ENCODE peak calls at places on chromosomes 7 and 10, in five cellular contexts. J is mesenchymal stem cell, C is H1, G is H9, H is trophoblast cell. U is an unnamed sample.

GRCh38 chr10:50972591-50972990 is 87.2 kb upstream of the A1CF start:
- DNase-seq in H (no peak), C (no peak), J (no peak), G (no peak), U (no peak)

GRCh38 chr7:73646785-73647724 is 20.6 kb upstream of the VPS37D start:
- DNase-seq in H (no peak), G (no peak), J (no peak), C (no peak), U (no peak)

GRCh38 chr10:117553815-117554172 is 11.2 kb downstream of the EMX2 start:
- DNase-seq in J (no peak), C (no peak), H (no peak), G (no peak), U (no peak)

GRCh38 chr10:52353960-52354394 is 39.9 kb downstream of the DKK1 start:
- DNase-seq in G (no peak), J (peak), C (no peak), H (no peak), U (no peak)

GRCh38 chr10:83078160-83078559 is 1061.1 kb upstream of the GHITM start:
- DNase-seq in C (no peak), G (no peak), J (no peak), H (no peak), U (no peak)

GRCh38 chr10:14656052-14656451 is 118.6 kb downstream of the FAM107B start:
- DNase-seq in C (no peak), G (no peak), J (no peak), H (no peak), U (no peak)

GRCh38 chr7:118003438-118003837 is 130.2 kb upstream of the CTTNBP2 start:
- DNase-seq in J (no peak), C (no peak), G (no peak), H (no peak), U (no peak)

GRCh38 chr7:29106128-29106988 is 40.0 kb downstream of the CPVL start:
- DNase-seq in J (peak), G (peak), H (peak), C (no peak), U (peak)

GRCh38 chr7:6644728-6645127 is 7.6 kb downstream of the ZNF316 start:
- DNase-seq in J (no peak), G (peak), H (no peak), C (no peak), U (no peak)

GRCh38 chr10:37576154-37576553 is 281.3 kb downstream of the ZNF248 start:
- DNase-seq in J (no peak), G (no peak), H (no peak), C (no peak), U (no peak)

GRCh38 chr7:27316311-27316710 is 73.7 kb downstream of the EVX1 start:
- DNase-seq in H (no peak), C (no peak), G (no peak), J (no peak), U (no peak)

GRCh38 chr7:94338921-94339371 is 55.7 kb upstream of the COL1A2 start:
- DNase-seq in J (peak), G (no peak), C (no peak), H (no peak), U (no peak)

GRCh38 chr7:138954545-138955475 is 26.4 kb downstream of the KIAA1549 start:
- DNase-seq in C (no peak), J (no peak), G (peak), H (no peak), U (no peak)
- H2BK12ac ChIP-seq in C (no peak), J (no peak), G (no peak), H (no peak), U (no peak)

GRCh38 chr7:49398236-49398635 is 375.2 kb upstream of the VWC2 start:
- DNase-seq in H (no peak), G (no peak), J (no peak), C (no peak), U (no peak)

GRCh38 chr7:49397750-49398149 is 375.7 kb upstream of the VWC2 start:
- DNase-seq in G (no peak), H (no peak), C (no peak), J (no peak), U (no peak)

GRCh38 chr7:49403844-49404243 is 369.6 kb upstream of the VWC2 start:
- DNase-seq in J (no peak), C (no peak), G (no peak), H (no peak), U (no peak)

GRCh38 chr7:49398730-49399129 is 374.7 kb upstream of the VWC2 start:
- DNase-seq in H (no peak), J (no peak), C (no peak), G (no peak), U (no peak)

DNA sequence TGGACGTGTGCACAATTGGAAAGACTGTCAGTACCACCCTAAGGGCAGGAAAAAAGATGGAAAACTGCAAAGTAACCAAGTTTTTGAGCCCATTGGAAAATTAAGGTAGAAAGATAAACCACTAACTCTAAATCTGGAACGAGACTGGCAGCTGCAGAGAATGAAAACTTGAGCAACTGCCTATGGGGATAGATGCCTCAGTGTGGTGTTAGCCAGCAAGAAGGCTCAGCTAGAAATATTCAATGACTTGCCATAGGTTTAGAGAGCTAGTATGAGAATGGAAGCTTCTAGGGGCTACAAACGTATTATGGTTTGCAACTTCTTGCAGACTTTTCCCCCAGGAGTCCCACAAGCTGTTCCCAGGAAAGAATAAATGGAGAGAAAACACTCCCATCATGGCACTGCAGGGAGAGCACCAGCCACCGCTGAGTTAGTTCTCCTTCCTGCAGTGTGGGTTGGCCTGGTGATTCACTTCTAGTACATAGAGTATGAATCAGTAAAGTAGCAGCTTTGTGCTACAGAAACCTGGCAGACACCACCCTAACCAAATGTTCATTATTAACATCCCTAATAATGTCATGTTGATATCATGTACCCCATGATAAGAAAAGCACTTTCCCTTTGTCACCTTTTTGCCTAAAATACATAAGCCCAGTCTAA is 372.4 kb upstream of the VWC2 start:
- DNase-seq in H (no peak), J (no peak), C (no peak), G (no peak), U (no peak)
- H3K4me2 ChIP-seq in H (no peak), J (no peak), C (no peak), G (no peak), U (no peak)

GRCh38 chr10:74011016-74011415 is 13.1 kb downstream of the VCL start:
- DNase-seq in C (no peak), G (no peak), J (no peak), H (no peak), U (no peak)

GRCh38 chr10:74006269-74006668 is 8.4 kb downstream of the VCL start:
- DNase-seq in J (no peak), G (no peak), C (no peak), H (no peak), U (no peak)

GRCh38 chr10:74011762-74012161 is 13.8 kb downstream of the VCL start:
- DNase-seq in H (no peak), G (no peak), J (peak), C (no peak), U (no peak)

GRCh38 chr10:74012480-74012879 is 14.6 kb downstream of the VCL start:
- DNase-seq in H (no peak), G (no peak), J (no peak), C (no peak), U (no peak)

DNA sequence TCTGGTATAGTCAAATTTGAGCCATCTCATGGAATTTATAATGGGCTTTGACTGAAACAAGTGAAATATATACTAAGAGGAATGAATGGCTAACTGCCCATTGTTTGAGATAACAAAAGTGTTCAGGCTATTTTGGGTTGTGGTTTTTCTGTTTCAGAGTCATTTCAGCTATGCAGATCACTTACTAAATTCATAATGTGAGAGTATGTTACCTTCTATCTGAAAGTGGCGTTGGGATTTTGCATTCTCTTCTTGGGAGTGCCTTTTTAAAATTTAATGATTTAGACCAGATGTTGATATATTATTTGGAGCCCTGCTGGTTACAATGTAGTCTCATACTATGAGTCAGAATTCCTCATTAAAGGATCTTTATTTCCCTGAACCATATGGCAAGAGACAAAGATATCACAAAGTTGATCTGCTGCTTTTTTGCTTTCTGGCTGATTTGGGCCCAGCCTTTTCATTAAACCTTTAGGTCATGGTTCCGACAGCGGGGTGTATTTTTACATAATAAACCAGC is 10.4 kb downstream of the VCL start:
- DNase-seq in C (no peak), J (peak), H (no peak), G (no peak), U (no peak)
- H2BK12ac ChIP-seq in C (no peak), J (no peak), H (no peak), G (no peak), U (no peak)

GRCh38 chr10:11643039-11643438 is 31.6 kb upstream of the USP6NL start:
- DNase-seq in H (no peak), C (no peak), J (no peak), G (no peak), U (no peak)

GRCh38 chr10:11639861-11640764 is 28.7 kb upstream of the USP6NL start:
- DNase-seq in J (no peak), H (peak), C (no peak), G (no peak), U (peak)

GRCh38 chr10:11646450-11646849 is 35.0 kb upstream of the USP6NL start:
- DNase-seq in H (no peak), G (no peak), C (no peak), J (no peak), U (no peak)

GRCh38 chr10:11639346-11639745 is 27.9 kb upstream of the USP6NL start:
- DNase-seq in C (no peak), H (peak), G (no peak), J (no peak), U (no peak)

DNA sequence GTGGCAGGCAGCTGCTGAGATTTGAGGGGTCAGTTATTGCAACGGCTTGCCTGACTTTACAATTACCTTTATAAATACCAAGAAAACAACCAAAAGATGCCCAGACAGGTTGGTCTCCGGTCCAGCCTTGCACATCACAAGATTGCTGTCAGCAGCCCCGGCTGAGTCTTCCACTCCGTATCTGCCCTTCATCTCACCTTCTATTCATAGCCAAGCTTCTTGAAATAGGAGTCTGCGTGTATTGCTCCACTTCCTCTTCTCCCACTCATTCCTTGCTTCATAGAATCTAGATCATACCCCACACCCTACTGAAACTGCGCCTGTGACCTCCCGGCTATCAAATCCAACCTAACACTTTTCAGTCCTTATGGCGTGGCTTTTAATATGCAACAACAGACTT is 31.1 kb upstream of the USP6NL start:
- DNase-seq in J (no peak), H (no peak), C (no peak), G (no peak), U (no peak)
- H3K4me2 ChIP-seq in J (no peak), H (no peak), C (no peak), G (no peak), U (no peak)